ENCODE peak calls at places on chromosomes 7 and 10, in ten cellular contexts. E, A, Z, H, U, Y, G, R, T and K are unnamed samples.

GRCh38 chr10:25493122-25493893 is 318.5 kb downstream of the GPR158 start:
- DNase-seq in H (no peak), Y (no peak), G (no peak), T (no peak), U (no peak), E (peak), R (no peak), A (no peak), Z (peak), K (no peak)

GRCh38 chr7:41942468-41943097 is 239.7 kb upstream of the INHBA start:
- DNase-seq in U (no peak), H (peak), E (no peak), Z (no peak), G (peak), R (no peak), Y (no peak), A (no peak), T (no peak), K (peak)

GRCh38 chr7:133705596-133705995 is 421.5 kb upstream of the LRGUK start:
- DNase-seq in U (peak), Y (no peak), R (no peak), H (no peak), Z (peak), T (peak), E (no peak), A (no peak), G (no peak), K (peak)

GRCh38 chr7:240887-241421 is 48.6 kb downstream of the FAM20C start:
- DNase-seq in E (no peak), G (no peak), U (no peak), T (no peak), R (no peak), H (no peak), Y (no peak), A (no peak), Z (no peak), K (peak)

GRCh38 chr7:88354999-88355398 is 48.3 kb upstream of the STEAP4 start:
- DNase-seq in R (no peak), U (no peak), H (no peak), Y (no peak), A (no peak), G (no peak), Z (no peak), T (no peak), E (no peak), K (peak)

GRCh38 chr10:114245128-114245791 is 6.2 kb downstream of the VWA2 start:
- DNase-seq in A (no peak), U (no peak), E (no peak), Y (no peak), H (no peak), T (no peak), G (no peak), R (no peak), Z (no peak), K (no peak)

GRCh38 chr7:29086545-29086944 is 59.8 kb downstream of the CPVL start:
- DNase-seq in E (no peak), G (no peak), H (no peak), T (no peak), R (no peak), Y (no peak), U (no peak), Z (no peak), A (no peak), K (no peak)

GRCh38 chr10:16231734-16232133 is 205.1 kb upstream of the PTER start:
- DNase-seq in T (no peak), E (no peak), A (no peak), Y (no peak), Z (no peak), G (no peak), H (no peak), R (no peak), U (no peak), K (no peak)

GRCh38 chr10:75211007-75211735 is 575 bp downstream of the VDAC2 start:
- DNase-seq in R (no peak), G (peak), Z (no peak), E (no peak), T (peak), H (no peak), A (no peak), U (no peak), Y (peak), K (peak)

GRCh38 chr7:3399858-3400257 is 98.8 kb downstream of the SDK1 start:
- DNase-seq in G (no peak), A (no peak), H (no peak), R (no peak), Z (peak), E (no peak), U (no peak), T (no peak), Y (peak), K (peak)

GRCh38 chr7:127946847-127947246 is 84.4 kb downstream of the LRRC4 start:
- DNase-seq in E (no peak), Z (no peak), T (no peak), Y (no peak), R (no peak), H (no peak), G (no peak), U (no peak), A (no peak), K (no peak)

GRCh38 chr7:17680026-17680425 is 260.3 kb downstream of the SNX13 start:
- DNase-seq in R (no peak), A (peak), E (no peak), G (peak), T (peak), Y (no peak), U (peak), H (no peak), Z (peak), K (no peak)

DNA sequence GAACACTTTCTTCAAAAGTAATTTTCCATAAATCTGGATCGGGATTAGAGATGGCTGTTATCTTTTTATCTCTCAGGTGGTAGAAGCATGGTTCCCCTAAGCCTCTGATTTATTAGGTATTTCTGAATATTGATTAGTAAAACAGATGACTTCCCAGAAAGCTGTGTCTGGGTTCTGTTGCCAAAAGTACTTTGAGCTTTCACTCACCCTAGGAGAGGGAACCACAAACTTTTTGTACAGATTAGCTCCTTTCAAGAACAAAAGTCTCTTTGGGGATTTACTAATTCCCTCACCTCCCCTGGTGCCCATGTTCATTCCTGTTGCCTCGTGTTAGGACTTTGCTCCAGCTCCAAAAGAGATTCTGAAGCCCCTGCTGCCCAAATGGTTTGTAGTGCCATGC is 46.7 kb upstream of the STRIP2 start:
- DNase-seq in G (no peak), R (no peak), Z (no peak), Y (no peak), E (no peak), A (no peak), T (no peak), U (no peak), H (no peak), K (no peak)
- H3K4me3 ChIP-seq in G (no peak), R (no peak), Z (no peak), Y (no peak), E (no peak), A (no peak), T (no peak), U (no peak), H (no peak), K (no peak)

GRCh38 chr7:30751257-30751650 is 681 bp upstream of the INMT start:
- DNase-seq in Y (no peak), Z (no peak), G (no peak), R (no peak), T (no peak), E (no peak), A (peak), H (no peak), U (no peak), K (no peak)

GRCh38 chr7:30750574-30751256 is 1.2 kb upstream of the INMT start:
- DNase-seq in Y (no peak), U (peak), R (no peak), T (peak), E (peak), A (peak), G (peak), H (no peak), Z (no peak), K (no peak)

GRCh38 chr7:30752484-30752883 is 549 bp downstream of the INMT start:
- DNase-seq in Y (no peak), R (no peak), U (no peak), E (no peak), Z (no peak), G (no peak), A (peak), T (no peak), H (no peak), K (no peak)

GRCh38 chr7:30752979-30753378 is 1.0 kb downstream of the INMT start:
- DNase-seq in Y (no peak), Z (no peak), R (no peak), U (no peak), T (peak), G (peak), A (peak), H (no peak), E (peak), K (no peak)

GRCh38 chr7:30751696-30752273 is at the start of gene INMT:
- DNase-seq in Y (no peak), G (no peak), H (no peak), Z (no peak), T (no peak), A (peak), R (no peak), E (peak), U (no peak), K (no peak)
- H3K4me3 ChIP-seq in Y (no peak), G (peak), H (peak), Z (no peak), T (no peak), A (peak), R (no peak), E (peak), U (no peak), K (no peak)

DNA sequence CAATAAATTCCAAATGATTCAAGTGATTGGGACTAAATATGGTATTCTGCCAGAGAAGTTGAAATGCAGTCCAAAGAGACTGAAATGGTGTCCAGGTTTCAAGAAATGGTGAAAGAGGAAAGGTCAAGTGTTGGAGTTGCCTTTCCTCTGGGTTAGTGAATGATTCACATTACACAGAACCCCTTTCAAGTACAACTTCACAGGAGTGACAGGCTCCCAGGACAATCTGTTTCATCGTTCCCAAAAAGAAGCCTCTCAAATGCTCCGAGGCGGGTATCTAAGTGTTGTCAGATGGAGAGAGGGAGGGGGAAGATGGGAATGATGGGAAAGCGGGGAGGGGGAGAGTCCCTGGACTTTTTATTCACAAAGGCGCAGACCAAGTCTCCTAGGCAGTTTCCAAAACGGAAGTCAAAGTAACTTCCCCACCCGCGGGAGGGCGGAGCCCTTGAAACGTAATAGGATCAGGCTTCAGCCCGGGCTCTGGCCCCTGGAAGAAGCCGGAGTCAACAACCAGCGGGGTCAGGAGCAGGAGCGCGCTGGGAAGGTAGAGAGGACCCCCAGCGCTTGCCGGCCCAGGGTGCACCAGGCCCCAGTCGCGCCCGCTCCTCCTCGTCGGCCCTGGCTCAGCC is 743 bp downstream of the SLC25A13 start:
- DNase-seq in Z (peak), T (peak), U (no peak), A (peak), H (peak), Y (peak), R (peak), E (peak), G (peak), K (peak)
- H3K4me3 ChIP-seq in Z (peak), T (peak), U (peak), A (peak), H (peak), Y (peak), R (peak), E (peak), G (peak), K (peak)

GRCh38 chr7:68699090-68699711 is 899.1 kb upstream of the AUTS2 start:
- DNase-seq in R (no peak), E (no peak), G (no peak), Z (peak), A (no peak), H (no peak), U (peak), T (peak), Y (no peak), K (no peak)

GRCh38 chr7:68694656-68695055 is 903.6 kb upstream of the AUTS2 start:
- DNase-seq in A (no peak), H (no peak), R (no peak), T (peak), Y (no peak), G (no peak), E (no peak), Z (no peak), U (no peak), K (no peak)

GRCh38 chr7:68700414-68700813 is 897.9 kb upstream of the AUTS2 start:
- DNase-seq in T (no peak), A (no peak), Z (no peak), H (no peak), R (no peak), U (no peak), G (no peak), E (no peak), Y (no peak), K (no peak)

GRCh38 chr7:68692511-68692910 is 905.8 kb upstream of the AUTS2 start:
- DNase-seq in T (no peak), Y (no peak), A (no peak), U (no peak), H (no peak), Z (no peak), E (no peak), R (no peak), G (no peak), K (no peak)

DNA sequence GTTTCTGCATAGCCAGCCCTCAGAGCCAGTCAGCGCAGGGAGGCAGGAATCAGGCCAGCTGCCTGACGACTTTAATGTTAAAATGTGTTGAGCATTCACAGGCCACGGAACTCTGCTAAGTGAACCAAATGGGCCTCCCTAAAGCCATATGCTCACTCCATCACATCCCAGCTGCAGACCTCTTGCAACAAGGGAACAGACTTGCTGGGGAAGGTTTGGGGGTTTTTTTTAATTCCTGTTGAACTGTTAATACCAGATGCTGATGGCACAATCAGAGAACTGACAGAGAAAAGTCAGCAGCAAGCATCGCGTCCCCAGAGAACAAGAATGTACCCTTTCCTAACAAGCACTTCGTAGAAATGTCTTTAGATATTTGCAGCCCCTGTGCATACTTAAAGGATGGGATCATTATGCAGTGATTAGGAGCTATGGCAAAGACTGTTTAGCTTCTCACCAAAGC is 900.4 kb upstream of the AUTS2 start:
- DNase-seq in H (no peak), G (no peak), T (peak), E (no peak), Y (no peak), A (no peak), Z (no peak), U (no peak), R (no peak), K (no peak)
- H3K4me3 ChIP-seq in H (no peak), G (no peak), T (no peak), E (no peak), Y (no peak), A (no peak), Z (no peak), U (no peak), R (no peak), K (no peak)

GRCh38 chr7:55344840-55345239 is 20.3 kb upstream of the LANCL2 start:
- DNase-seq in G (no peak), R (no peak), H (no peak), U (no peak), T (no peak), A (no peak), Y (no peak), Z (no peak), E (no peak), K (no peak)
- H3K4me3 ChIP-seq in G (no peak), R (no peak), H (no peak), U (no peak), T (no peak), A (no peak), Y (no peak), Z (no peak), E (peak), K (no peak)

GRCh38 chr10:34609287-34609940 is 205.7 kb downstream of the PARD3 start:
- DNase-seq in Y (no peak), U (no peak), Z (no peak), E (no peak), G (no peak), A (no peak), T (no peak), H (no peak), R (no peak), K (peak)
- H3K4me3 ChIP-seq in Y (no peak), U (no peak), Z (no peak), E (no peak), G (no peak), A (no peak), T (no peak), H (no peak), R (no peak), K (no peak)